ENCODE peak calls at places on chromosomes 13 and 19, in five cellular contexts. C, R, Y, J and H are unnamed samples.

GRCh38 chr19:33502521-33502920 is 19.1 kb downstream of the PEPD start:
- DNase-seq in Y (no peak), J (no peak), C (no peak), R (no peak), H (no peak)

GRCh38 chr13:42751693-42752092 is 29.7 kb upstream of the FAM216B start:
- DNase-seq in Y (no peak), J (no peak), C (no peak), R (no peak), H (no peak)

GRCh38 chr19:45553464-45553863 is 31.1 kb downstream of the OPA3 start:
- DNase-seq in J (no peak), R (no peak), C (no peak), Y (no peak), H (no peak)

GRCh38 chr19:48364564-48365363 is 597 bp downstream of the SYNGR4 start:
- DNase-seq in C (no peak), R (no peak), J (no peak), Y (peak; percentile 19), H (no peak)

GRCh38 chr19:48250290-48251025 is 5.3 kb downstream of the CARD8 start:
- DNase-seq in R (no peak), C (no peak), J (no peak), Y (no peak), H (no peak)

GRCh38 chr13:28161370-28161769 is 23.0 kb downstream of the PAN3 start:
- DNase-seq in Y (no peak), C (no peak), J (no peak), R (no peak), H (no peak)

GRCh38 chr13:92362717-92363116 is 863.9 kb upstream of the GPC6 start:
- DNase-seq in J (no peak), Y (no peak), R (no peak), C (no peak), H (no peak)

GRCh38 chr13:73657821-73658540 is 476.2 kb downstream of the KLF12 start:
- DNase-seq in C (no peak), J (peak; percentile 36), Y (peak; percentile 56), R (no peak), H (peak; percentile 50)

GRCh38 chr13:62747629-62748028 is 1332.0 kb upstream of the PCDH20 start:
- DNase-seq in J (no peak), R (no peak), C (no peak), Y (no peak), H (peak; percentile 1)

GRCh38 chr13:31124225-31124624 is 37.5 kb downstream of the HSPH1 start:
- DNase-seq in C (no peak), R (no peak), Y (no peak), J (no peak), H (no peak)

GRCh38 chr13:28273919-28274318 is 135.6 kb downstream of the PAN3 start:
- DNase-seq in Y (no peak), C (no peak), J (no peak), R (no peak), H (no peak)

GRCh38 chr19:39251081-39251480 is 2.4 kb upstream of the IFNL4 start:
- DNase-seq in C (no peak), Y (no peak), J (no peak), R (no peak), H (no peak)

GRCh38 chr19:39252458-39252857 is 3.8 kb upstream of the IFNL4 start:
- DNase-seq in R (no peak), Y (no peak), C (no peak), J (no peak), H (no peak)

GRCh38 chr19:39247701-39248664 is 673 bp downstream of the IFNL4 start:
- DNase-seq in Y (no peak), J (no peak), R (no peak), C (no peak), H (no peak)

GRCh38 chr19:39248806-39249205 is at the start of gene IFNL4:
- DNase-seq in Y (no peak), J (no peak), R (no peak), C (no peak), H (no peak)

DNA sequence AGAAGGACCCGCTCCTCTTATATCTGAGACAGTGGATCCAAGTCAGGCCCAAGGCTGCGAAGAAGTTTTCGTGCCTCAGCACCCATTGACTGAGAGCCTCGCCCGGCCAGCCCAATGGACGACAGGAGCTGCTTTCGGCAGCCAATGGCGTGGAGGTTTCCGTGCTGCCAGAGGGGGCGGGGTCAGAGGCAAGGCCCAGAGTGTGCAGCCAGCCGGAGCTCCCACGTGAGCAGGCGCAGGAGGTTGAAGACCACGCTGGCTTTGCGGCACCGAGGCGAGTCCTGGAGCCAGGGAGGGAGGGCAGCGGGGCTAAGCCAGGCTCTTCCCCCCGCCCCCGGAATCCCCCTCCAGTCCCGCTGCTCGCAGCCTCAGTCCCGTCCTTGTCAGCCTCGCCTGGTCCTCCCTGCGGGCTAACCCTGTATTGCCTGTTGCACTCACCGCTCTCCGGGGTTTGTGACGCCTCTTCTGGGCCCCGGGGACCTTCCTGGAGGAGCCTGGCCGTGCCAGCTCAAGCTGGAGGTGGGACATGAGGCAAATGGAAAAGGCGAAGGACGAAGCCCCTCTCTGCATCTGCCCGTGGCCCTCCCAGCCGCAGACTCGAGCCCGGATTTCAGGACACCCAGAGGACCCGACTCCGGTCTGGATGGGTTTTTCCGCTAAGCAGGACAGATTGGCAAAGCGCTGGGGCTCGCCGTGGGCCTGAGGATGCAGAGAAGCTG is 1.5 kb downstream of the IFNL4 start:
- DNase-seq in C (no peak), Y (no peak), R (no peak), J (no peak), H (no peak)
- H3K4me3 ChIP-seq in C (no peak overlapping the region), Y (peak overlapping the region; percentile 58), R (no peak overlapping the region), J (no peak overlapping the region), H (peak overlapping the region; percentile 9)

DNA sequence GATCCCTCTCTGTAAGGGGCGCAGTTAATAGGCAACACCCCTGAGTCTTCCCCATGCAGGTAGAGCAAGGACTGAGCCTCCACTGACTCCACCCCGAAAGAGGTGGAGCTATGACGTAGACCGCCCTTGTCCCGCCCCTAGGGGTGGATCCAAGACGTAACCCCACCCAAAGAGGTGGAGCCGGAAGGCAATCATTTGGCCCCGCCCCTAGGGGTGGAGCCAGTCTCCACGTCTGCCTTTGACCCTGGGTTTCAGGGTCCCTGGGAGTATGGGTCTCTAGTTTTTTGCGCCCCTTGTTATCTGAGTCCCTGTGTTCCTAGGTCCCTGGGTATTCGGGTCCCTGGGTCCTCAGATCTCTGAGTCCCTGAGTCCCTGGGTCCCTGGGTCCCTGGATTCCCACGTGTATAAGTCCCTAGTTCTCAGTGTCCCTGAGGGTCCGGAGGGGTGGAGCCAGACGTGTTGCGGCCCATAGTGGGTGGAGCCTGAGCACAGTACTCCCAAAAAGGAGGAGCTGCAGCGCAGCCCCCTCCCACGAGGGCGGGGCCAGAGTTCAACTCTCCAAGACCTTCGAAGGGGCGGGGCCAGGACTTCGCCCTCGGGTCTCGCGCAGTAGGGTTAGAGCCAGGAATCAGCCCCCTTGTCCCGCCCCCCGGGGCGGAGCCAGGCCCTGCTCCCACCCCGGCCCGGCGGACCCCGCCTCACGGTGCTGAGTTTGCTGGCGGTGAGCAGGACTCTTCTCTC is 5.3 kb downstream of the DENND1C start:
- DNase-seq in Y (peak; percentile 51), C (peak; percentile 85), J (no peak), R (peak; percentile 80), H (no peak)
- H3K4me3 ChIP-seq in Y (peak overlapping the region; percentile 56), C (no peak overlapping the region), J (no peak overlapping the region), R (peak overlapping the region; percentile 30), H (no peak overlapping the region)

DNA sequence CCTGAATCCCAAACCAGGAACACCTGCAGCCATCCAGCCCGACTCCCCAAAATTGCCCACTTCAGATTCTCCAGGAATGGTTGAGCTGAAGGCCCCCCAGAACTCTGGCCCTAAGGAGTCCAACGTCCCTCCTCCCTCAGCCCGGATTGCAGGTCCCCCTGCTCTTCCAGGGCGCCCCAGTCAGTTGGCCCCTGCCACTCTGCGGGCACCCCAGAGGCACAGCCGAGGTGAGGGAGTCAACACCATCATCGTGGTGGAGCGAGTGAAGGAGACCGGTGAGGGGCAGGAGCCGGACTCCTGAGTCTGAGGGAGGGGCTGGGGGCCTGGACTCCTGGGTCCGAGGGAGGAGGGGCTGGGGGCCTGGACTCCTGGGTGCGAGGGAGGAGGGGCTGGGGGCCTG is 2.2 kb downstream of the GFY start:
- DNase-seq in C (no peak), J (no peak), Y (no peak), R (no peak), H (no peak)
- H3K4me3 ChIP-seq in C (no peak overlapping the region), J (no peak overlapping the region), Y (no peak overlapping the region), R (no peak overlapping the region), H (no peak overlapping the region)

DNA sequence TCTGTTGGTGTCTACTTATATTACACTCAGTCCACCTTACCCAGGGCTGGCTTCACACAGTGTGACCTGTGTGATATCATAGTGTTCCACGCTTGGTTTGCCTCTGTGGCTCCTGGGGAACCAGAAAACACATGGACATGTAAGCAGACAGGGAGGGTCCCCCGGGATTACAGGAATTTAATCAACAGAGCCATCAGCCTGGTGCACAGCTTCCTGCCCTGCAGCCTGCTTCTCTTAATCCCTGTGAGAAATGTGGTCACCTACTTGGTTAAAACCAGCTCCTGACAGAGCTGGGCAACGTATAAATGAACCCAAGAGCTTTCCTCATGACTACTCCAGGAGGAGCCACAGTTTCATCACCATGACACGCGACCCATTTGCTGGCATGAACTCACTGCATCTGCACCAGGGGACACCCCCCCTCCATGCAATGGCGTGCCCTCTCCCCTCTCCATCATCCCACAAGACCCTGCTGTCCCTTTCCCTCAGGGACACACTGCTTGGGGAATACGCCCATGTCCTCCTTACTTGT is 152.1 kb downstream of the UQCRFS1 start:
- DNase-seq in R (no peak), Y (no peak), C (no peak), J (no peak), H (no peak)
- H3K4me3 ChIP-seq in R (no peak overlapping the region), Y (no peak overlapping the region), C (no peak overlapping the region), J (no peak overlapping the region), H (no peak overlapping the region)

GRCh38 chr19:51771369-51771768 is 10.4 kb downstream of the FPR2 start:
- DNase-seq in R (no peak), Y (no peak), C (no peak), J (peak; percentile 8), H (no peak)
- H3K4me3 ChIP-seq in R (no peak overlapping the region), Y (no peak overlapping the region), C (no peak overlapping the region), J (no peak overlapping the region), H (no peak overlapping the region)

DNA sequence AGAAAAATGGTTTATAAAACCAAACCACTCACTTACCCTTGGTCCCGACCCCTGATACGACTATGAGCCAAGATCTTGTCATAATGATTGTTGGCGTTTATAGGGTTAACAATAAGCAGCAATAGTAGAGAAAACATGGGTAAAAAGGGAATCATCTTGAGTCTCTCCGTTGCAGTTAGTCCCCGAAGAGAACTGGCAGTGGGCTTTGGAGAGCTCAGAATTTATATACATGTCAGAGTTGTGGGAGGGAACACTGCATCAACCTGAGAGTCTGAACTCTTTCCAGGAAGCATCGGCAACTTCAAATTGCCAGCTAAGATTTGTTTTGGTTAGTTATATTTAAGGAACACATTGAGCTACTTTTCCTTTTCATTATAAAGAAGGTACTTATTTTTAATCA is at the start of gene POSTN:
- DNase-seq in Y (no peak), J (no peak), C (no peak), R (no peak), H (no peak)
- H3K4me3 ChIP-seq in Y (peak within 1 kb of the TSS; percentile 50), J (no peak within 1 kb of the TSS), C (no peak within 1 kb of the TSS), R (no peak within 1 kb of the TSS), H (no peak within 1 kb of the TSS)